ENCODE peak calls at places on chromosomes 5 and 9, in four cellular contexts. A, F, D and N are unnamed samples. For H3K4me1, the result is how much of the 10 kb centered on the place peaks cover.

GRCh38 chr5:135236951-135237791 is 161.9 kb downstream of the MACROH2A1 start:
- DNase-seq in A (no peak), F (no peak), D (peak), N (peak)

GRCh38 chr5:138647261-138647788 is 72.1 kb upstream of the HSPA9 start:
- DNase-seq in F (no peak), D (no peak), A (peak), N (no peak)

GRCh38 chr9:113164536-113165300 is 13.9 kb downstream of the SLC31A2 start:
- DNase-seq in A (peak), F (peak), D (no peak), N (no peak)

GRCh38 chr5:103587185-103587748 is 24.7 kb upstream of the NUDT12 start:
- DNase-seq in F (no peak), D (no peak), A (peak), N (no peak)

GRCh38 chr9:708182-708555 is 133.3 kb upstream of the DMRT1 start:
- DNase-seq in D (no peak), A (no peak), F (no peak), N (no peak)

GRCh38 chr5:172833691-172834569 is at the start of gene ERGIC1:
- DNase-seq in F (peak), D (peak), A (peak), N (peak)

GRCh38 chr5:122076669-122077450 is 1.2 kb downstream of the LOX start:
- DNase-seq in D (peak), A (peak), F (peak), N (peak)

GRCh38 chr5:9428272-9428671 is 117.6 kb downstream of the SEMA5A start:
- DNase-seq in D (no peak), A (no peak), F (no peak), N (no peak)

GRCh38 chr9:114309096-114309495 is 13.8 kb upstream of the ORM1 start:
- DNase-seq in F (no peak), A (no peak), D (peak), N (no peak)

GRCh38 chr5:158783382-158783781 is 316.3 kb downstream of the EBF1 start:
- DNase-seq in F (no peak), D (no peak), A (no peak), N (no peak)

GRCh38 chr5:31701642-31702041 is 62.7 kb downstream of the PDZD2 start:
- DNase-seq in F (no peak), A (no peak), D (no peak), N (no peak)

GRCh38 chr5:138974227-138975063 is 99.3 kb upstream of the LRRTM2 start:
- DNase-seq in F (no peak), D (no peak), A (peak), N (peak)

GRCh38 chr9:134606951-134607733 is 34.5 kb upstream of the COL5A1 start:
- DNase-seq in A (no peak), F (no peak), D (no peak), N (peak)

GRCh38 chr5:149128023-149128875 is 13.0 kb upstream of the ABLIM3 start:
- DNase-seq in A (peak), D (no peak), F (no peak), N (no peak)

GRCh38 chr5:81657386-81657785 is 93.5 kb downstream of the SSBP2 start:
- DNase-seq in F (no peak), D (no peak), A (no peak), N (no peak)

GRCh38 chr9:131677445-131678180 is 62.3 kb downstream of the RAPGEF1 start:
- DNase-seq in D (no peak), A (peak), F (no peak), N (peak)

GRCh38 chr9:131682261-131682660 is 57.6 kb downstream of the RAPGEF1 start:
- DNase-seq in A (no peak), F (no peak), D (no peak), N (peak)

GRCh38 chr9:131678499-131679111 is 61.3 kb downstream of the RAPGEF1 start:
- DNase-seq in A (peak), D (peak), F (peak), N (peak)

GRCh38 chr9:131677051-131677444 is 62.8 kb downstream of the RAPGEF1 start:
- DNase-seq in F (no peak), A (peak), D (no peak), N (peak)

GRCh38 chr9:131679261-131680020 is 60.4 kb downstream of the RAPGEF1 start:
- DNase-seq in F (no peak), A (no peak), D (no peak), N (peak)
- H3K4me1 ChIP-seq in F (half or more), A (under half), D (half or more), N (under half)

DNA sequence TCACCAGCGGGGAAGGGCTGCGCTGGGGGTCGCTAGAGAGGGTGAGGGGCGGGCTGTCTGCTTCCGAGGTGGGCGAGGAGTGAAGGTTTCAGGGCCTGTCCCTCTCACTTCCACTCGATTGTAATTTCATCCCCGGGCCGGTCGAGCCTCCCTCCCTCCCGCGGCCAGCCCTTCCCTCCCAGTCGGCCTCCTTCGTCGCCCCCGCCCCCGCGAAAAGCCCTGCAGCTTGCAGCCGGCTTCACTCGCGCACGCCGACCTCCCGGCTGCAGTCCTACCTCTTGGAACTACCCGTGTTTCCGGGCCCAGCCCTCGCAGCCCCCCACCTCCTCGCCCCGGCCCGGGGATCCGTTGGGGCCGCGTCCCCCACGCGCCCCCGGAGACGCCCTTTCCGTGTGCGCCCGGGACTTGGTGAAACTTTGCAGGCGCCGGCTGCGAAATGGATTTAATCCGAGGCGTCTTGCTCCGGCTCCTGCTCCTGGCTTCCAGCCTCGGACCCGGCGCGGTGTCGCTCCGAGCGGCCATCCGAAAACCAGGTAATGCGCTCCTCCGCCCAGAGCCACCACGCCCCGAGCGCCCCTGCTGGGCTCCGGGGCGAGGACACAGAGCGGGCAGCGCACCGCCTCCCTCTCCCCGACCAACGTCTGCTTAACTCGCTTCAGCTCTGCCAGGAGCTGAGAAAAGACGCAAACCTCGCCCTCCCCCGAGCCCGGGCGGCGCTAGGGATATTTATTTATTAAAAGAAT is at the start of gene EGFLAM:
- DNase-seq in F (peak), D (peak), A (no peak), N (no peak)
- H3K27ac ChIP-seq in F (peak), D (no peak), A (no peak), N (peak)

DNA sequence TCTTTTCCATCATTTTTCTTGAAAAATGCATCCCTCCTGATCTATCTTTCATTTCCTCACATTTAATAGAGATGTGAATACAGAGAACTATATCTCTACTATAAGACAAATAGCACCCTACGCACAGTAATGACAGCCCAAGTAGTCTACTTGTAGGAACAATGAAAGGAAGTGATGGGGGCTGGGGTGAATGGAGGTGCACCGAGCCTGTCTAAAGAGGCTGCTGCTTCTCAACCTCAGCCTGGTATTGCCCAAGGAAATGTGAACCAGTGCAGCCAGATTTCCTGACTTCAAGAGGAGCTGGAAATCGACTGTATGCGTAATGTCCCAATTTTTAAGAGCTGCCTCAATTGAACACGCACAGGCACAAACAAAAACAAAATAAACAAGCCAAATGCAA is 68.1 kb downstream of the KCNIP1 start:
- DNase-seq in D (no peak), F (no peak), A (no peak), N (no peak)
- TF ChIP-seq CTCF in D (no peak), F (no peak), A (no peak), N (no peak)

GRCh38 chr9:136798708-136799078 is 2.6 kb downstream of the CCDC183 start:
- DNase-seq in A (no peak), D (no peak), F (no peak), N (no peak)

GRCh38 chr9:136802321-136802720 is 5.4 kb upstream of the RABL6 start:
- DNase-seq in F (no peak), A (no peak), D (no peak), N (no peak)

GRCh38 chr9:136796238-136796774 is at the start of gene CCDC183:
- DNase-seq in F (no peak), A (no peak), D (no peak), N (no peak)

GRCh38 chr9:136799854-136800657 is 3.9 kb downstream of the CCDC183 start:
- DNase-seq in A (peak), D (peak), F (peak), N (no peak)

GRCh38 chr9:136799079-136799853 is 3.1 kb downstream of the CCDC183 start:
- DNase-seq in A (no peak), F (no peak), D (peak), N (no peak)
- H3K4me1 ChIP-seq in A (under half), F (under half), D (under half), N (half or more)

DNA sequence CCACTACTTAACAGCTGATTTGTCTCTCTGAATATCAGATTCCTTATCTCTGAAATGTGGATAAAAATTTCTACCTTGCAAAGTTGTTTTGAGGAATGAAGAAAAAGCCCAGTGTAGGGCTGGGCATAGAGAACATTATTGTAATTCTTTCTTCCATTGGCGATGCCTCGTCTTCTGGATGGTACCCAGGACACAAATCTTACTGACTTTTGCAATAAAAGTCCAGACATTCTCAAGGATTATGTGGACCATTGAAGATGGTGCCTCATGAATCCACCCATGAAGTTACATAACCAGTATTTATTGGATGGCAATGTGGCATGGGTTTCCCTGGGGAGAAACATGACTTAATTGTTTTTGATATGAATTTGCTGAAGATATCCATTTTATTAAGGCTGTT is 33.1 kb downstream of the NNT start:
- DNase-seq in F (no peak), D (no peak), A (no peak), N (no peak)
- H3K27ac ChIP-seq in F (peak), D (no peak), A (no peak), N (peak)

GRCh38 chr9:23375511-23375910 is 450.5 kb downstream of the ELAVL2 start:
- DNase-seq in D (no peak), A (no peak), F (no peak), N (no peak)
- TF ChIP-seq CTCF in D (no peak), A (no peak), F (no peak), N (no peak)

GRCh38 chr5:177299711-177300110 is 3.8 kb downstream of the RAB24 start:
- DNase-seq in A (no peak), F (no peak), D (no peak), N (no peak)

GRCh38 chr5:177301503-177302165 is 1.9 kb downstream of the RAB24 start:
- DNase-seq in F (peak), D (no peak), A (no peak), N (no peak)

GRCh38 chr5:177300971-177301370 is 2.5 kb downstream of the RAB24 start:
- DNase-seq in A (no peak), D (no peak), F (no peak), N (no peak)

GRCh38 chr5:177302354-177303110 is 987 bp downstream of the RAB24 start:
- DNase-seq in A (peak), D (no peak), F (peak), N (peak)

GRCh38 chr5:177300236-177300880 is 3.2 kb downstream of the RAB24 start:
- DNase-seq in D (no peak), A (peak), F (no peak), N (peak)
- H3K4me1 ChIP-seq in D (half or more), A (under half), F (under half), N (under half)

DNA sequence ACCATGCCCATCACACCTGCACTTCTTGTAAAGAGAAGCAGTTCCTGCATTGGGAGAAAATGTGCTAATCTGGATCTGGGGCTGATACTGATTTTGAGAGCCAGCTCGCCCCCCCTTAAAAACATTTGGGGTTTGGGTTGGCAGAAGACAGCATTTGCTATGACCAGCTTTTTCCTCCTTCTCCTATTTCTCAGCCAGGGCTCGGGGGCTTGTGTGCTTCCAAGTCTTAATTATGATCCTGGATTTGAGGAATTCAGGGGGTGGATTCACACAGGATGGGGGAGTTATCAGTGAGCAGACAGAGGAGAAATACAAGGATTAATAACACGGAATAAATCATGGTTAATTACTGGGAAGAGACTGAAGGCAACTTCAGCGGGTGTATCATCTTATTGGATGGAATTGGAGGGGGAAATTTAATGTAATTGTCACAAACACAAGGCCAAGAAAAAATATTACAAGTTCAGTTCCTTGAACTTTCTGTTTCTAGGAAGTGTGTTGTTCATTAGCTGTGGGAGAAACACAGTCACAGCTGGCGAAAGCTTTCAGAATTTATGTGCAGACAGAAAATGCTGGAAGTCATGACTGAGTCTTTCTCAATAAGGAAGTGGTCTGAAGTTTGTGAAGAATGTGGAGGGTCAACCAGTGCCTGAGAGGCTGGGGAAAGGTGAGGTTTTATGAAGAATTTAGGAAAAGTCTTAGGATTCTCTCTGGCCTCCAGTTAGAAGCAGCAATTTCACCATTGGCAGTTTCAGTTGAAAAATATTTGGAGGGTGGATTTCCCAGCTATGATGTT is 15.2 kb downstream of the C9orf152 start:
- DNase-seq in A (peak), F (no peak), D (no peak), N (no peak)
- H3K27ac ChIP-seq in A (peak), F (no peak), D (peak), N (peak)

DNA sequence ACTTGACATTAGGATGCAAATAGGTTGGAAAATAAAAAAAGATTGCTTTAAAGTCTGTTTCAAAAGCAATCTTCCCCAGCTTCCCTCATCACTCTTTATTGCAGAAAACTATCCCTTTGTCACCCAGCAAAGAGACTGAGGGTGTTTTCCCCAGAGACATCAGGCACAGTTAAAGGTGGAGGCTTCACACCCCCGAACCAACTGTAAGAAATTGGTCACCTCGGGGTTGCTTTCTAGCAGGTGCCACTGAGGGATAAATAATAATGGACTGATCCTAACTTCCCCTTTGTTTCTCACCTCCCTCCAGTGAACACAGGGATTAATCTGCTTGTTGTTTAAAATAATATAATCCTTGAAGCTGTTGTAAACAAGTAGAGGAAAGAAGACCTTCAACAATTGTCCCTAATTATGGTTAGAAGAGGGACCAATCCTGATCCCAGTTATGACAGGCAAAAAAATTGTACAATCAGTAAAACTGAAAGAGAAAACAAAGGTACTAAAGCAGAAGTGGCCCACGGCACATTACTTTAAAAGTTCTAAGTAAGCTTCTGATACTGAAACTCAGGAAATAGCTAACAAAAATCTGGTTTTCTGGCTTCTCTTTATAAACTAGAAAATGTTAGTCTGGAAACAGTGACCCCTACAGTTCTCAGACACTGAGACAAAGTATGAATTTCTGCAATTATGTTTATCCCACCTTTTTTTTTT is 6.6 kb upstream of the PCSK1 start:
- DNase-seq in A (no peak), D (no peak), F (no peak), N (no peak)
- TF ChIP-seq CTCF in A (peak), D (no peak), F (no peak), N (no peak)

DNA sequence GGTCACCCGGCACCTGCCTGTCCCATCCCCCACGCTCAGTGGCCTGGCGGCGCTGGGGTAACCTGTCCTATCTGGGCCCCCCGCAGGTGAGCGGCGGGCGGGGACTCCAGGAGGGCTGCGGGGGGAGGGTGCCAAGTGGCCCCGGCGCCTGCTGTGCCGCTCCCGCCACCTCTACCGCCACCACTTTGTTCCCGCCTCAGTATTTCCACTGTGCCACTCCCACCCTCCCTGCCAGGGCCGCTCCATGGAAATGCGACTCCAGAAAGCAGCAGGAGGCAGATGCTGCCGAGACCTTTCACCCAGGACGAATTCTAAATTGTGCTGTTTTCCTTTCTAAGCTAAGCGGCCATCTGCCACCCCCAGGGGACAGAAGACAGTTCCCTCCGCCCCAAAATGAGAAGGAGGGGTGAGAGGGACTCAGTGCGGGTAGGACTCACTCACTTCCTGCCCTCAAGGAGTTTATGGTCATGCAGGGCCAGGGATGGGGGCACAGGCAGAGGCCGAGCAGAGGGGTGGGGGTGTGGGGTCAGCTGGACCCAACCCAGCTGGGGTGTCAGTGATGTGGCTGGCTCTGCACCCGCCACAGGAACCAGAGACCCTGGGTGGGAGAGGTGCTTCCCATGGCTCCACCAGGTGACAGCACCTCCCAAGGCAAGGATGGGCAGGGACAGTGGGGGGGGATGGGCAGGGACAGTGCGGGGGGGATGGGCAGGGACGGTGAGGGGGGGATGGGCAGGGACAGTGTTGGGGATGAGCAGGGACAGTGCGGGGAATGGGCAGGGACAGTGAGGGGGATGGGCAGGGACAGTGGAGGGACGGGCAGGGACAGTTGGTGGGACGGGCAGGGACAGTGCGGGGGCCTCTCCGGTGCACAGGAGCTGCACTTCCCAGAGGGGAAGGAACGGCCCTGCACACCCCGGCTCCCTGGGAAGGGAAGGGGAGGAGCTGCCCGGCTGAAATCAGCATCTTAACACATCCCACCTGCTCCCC is 17.8 kb downstream of the NOTCH1 start:
- DNase-seq in D (no peak), A (no peak), F (no peak), N (no peak)
- H3K4me1 ChIP-seq in D (half or more), A (under half), F (half or more), N (under half)